ENCODE peak calls at places on chromosomes 12 and 14, in seven cellular contexts. U is PC-3, C is fibroblast of the aortic adventitia, I is SK-N-SH, M is lung, B is kidney epithelial cell, H is ovary. O is an unnamed sample.
A peak's percentile ranks its signal among the peaks of the same experiment; 100 is the strongest.

GRCh38 chr14:57747036-57747435 is 118.9 kb downstream of the SLC35F4 start:
- DNase-seq in M (peak; percentile 55), U (peak; percentile 72), C (peak; percentile 57), H (no peak), I (no peak), B (no peak), O (no peak)

GRCh38 chr14:73428354-73428824 is 30.0 kb downstream of the NUMB start:
- DNase-seq in M (peak; percentile 54), I (no peak), C (no peak), U (no peak), H (no peak), B (no peak), O (no peak)

GRCh38 chr12:47712171-47712570 is 6.3 kb upstream of the RPAP3 start:
- DNase-seq in B (no peak), I (no peak), M (no peak), H (no peak), U (no peak), C (no peak), O (no peak)

GRCh38 chr12:107271523-107271922 is 178.2 kb upstream of the CRY1 start:
- DNase-seq in I (no peak), B (no peak), M (no peak), H (no peak), U (no peak), C (no peak), O (no peak)

GRCh38 chr12:123859035-123859434 is 96.9 kb downstream of the DNAH10 start:
- DNase-seq in I (no peak), B (no peak), C (no peak), H (no peak), U (no peak), M (no peak), O (no peak)

GRCh38 chr14:24051789-24052655 is at the start of gene CARMIL3:
- DNase-seq in U (peak; percentile 57), C (peak; percentile 33), M (peak; percentile 78), H (peak; percentile 76), B (no peak), I (peak; percentile 97), O (peak; percentile 43)

GRCh38 chr12:105072888-105073488 is 11.3 kb downstream of the ALDH1L2 start:
- DNase-seq in I (no peak), U (no peak), H (no peak), B (no peak), C (no peak), M (no peak), O (no peak)

GRCh38 chr12:70449758-70450341 is 83.8 kb downstream of the KCNMB4 start:
- DNase-seq in H (no peak), I (no peak), U (no peak), C (no peak), M (no peak), B (no peak), O (no peak)

GRCh38 chr12:40405419-40405818 is 180.6 kb downstream of the LRRK2 start:
- DNase-seq in I (no peak), C (no peak), B (no peak), M (no peak), H (no peak), U (no peak), O (no peak)

GRCh38 chr12:124940143-124940392 is 25.6 kb upstream of the UBC start:
- DNase-seq in U (no peak), I (no peak), C (no peak), M (no peak), H (no peak), B (no peak), O (no peak)

GRCh38 chr12:124940393-124941169 is 26.1 kb upstream of the UBC start:
- DNase-seq in H (peak; percentile 87), M (peak; percentile 91), C (peak; percentile 87), I (peak; percentile 82), U (peak; percentile 97), B (no peak), O (peak; percentile 97)

GRCh38 chr12:124938066-124938465 is 23.6 kb upstream of the UBC start:
- DNase-seq in C (peak; percentile 19), M (no peak), H (no peak), U (peak; percentile 13), I (no peak), B (no peak), O (no peak)

GRCh38 chr12:124938606-124939427 is 24.4 kb upstream of the UBC start:
- DNase-seq in B (no peak), C (peak; percentile 92), H (peak; percentile 68), I (peak; percentile 61), U (peak; percentile 68), M (peak; percentile 54), O (peak; percentile 93)

DNA sequence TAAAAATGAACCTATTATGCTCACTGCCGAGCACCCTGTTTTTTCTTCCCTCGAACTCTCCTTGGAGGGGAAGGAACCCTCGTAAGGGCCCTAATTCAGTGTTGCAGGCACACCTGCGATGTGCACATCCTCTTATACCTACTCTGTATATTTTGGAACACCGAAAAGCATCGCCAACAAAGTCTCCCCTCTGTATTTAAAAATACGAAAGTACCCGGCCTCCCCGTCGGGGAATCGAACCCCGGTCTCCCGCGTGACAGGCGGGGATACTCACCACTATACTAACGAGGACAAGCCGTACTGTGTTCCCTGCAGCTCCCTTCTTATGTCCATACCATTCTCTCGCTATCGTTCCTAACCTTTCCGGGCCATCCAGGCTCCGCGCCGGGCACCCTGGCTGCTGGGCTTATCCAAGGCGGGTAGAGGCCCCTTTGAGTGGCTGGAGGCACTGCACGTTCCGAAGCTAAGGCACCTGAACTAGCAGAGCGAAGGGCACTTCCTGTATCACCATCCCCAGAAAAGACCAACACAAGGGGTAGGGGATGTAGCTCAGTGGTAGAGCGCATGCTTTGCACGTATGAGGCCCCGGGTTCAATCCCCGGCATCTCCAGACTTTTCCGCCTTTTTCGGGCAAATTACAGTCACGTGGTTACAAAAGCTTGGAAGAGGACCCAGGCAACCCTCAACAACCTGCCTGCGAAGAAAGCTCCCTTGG is 25.1 kb upstream of the UBC start:
- DNase-seq in I (peak; percentile 80), C (peak; percentile 99), B (no peak), H (peak; percentile 94), M (peak; percentile 88), U (peak; percentile 98), O (peak; percentile 98)
- TF ChIP-seq CTCF in I (no peak), C (no peak), B (no peak), H (no peak), M (no peak), U (peak; percentile 4), O (no peak)

GRCh38 chr14:51501746-51502145 is 150.0 kb upstream of the FRMD6 start:
- DNase-seq in M (no peak), U (no peak), H (no peak), B (no peak), I (no peak), C (no peak), O (no peak)
- H3K4me3 ChIP-seq in M (no peak overlapping the region), U (no peak overlapping the region), H (no peak overlapping the region), B (no peak overlapping the region), I (no peak overlapping the region), C (no peak overlapping the region), O (no peak overlapping the region)

DNA sequence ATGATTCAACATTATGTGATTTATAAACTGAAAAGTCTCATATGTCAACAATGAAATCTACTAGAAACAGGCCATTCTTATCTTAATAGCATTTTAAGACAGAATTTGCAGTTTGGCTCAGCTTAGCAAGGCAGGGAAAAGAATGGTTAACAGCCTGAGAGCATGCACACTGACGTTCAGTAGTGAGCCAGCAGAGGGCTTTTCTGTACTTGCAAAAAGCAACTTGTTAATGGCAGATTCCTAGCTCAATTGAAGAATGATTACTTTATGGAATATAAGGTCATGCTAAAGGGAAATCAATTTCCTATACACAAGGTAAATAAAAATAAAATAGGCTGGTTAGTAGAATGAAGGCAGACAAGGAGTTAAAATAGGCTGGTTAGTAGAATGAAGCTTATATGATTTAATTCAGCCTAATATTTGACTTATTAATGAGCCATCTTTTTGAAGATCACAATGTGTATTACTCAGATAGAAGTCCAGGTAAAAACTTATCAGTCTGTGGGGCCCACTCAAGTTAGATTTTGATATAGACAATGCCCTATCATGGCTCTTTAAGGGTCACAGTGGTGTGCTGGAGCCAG is 95.9 kb downstream of the OTOGL start:
- DNase-seq in U (peak; percentile 71), C (peak; percentile 87), H (no peak), I (peak; percentile 6), B (no peak), M (no peak), O (peak; percentile 83)
- TF ChIP-seq CTCF in U (peak; percentile 79), C (peak; percentile 86), H (no peak), I (peak; percentile 83), B (peak; percentile 77), M (peak; percentile 6), O (peak; percentile 84)

DNA sequence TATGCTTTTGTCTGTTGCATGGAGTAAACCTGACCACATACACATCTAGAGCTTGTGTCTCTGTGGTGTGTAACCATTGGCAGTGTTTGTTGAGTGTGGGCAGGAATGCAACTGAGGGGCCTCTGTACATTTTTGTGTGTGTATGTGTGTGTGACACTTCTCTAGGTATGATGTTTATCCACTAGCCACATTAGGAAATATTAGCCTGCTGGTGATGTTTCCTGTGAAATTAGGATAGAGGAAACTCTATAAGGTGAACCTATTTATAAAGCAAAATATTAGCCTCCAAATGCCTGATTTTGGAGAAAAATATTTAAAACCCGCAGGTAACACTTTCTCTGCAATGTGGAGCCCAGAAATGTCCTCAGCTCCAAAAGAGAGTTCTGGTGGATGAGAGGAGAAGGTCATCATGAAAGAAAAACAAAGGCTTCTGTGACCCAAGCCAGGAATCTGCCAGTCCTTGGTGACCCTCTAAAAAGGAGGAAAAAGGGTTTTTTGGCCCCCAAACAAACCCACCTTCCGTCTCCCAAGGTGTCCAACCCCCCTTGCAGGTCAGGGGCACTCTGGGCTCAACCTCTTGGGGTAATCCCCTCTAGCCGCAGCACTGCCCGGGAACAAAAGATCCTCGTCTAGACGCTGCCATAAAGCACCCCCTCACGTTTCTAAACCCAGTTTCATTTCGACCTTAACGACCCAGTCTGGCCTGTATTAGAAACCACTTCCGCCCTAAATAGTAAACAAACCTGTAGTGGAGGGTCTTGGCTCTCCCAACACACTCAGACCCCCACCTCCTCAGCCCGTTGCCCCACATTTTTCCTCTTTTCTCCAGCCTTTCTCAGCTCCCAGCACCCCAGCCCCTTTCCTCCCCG is 3.1 kb upstream of the HOTAIR start:
- DNase-seq in I (no peak), B (no peak), U (peak; percentile 14), M (no peak), C (no peak), H (no peak), O (peak; percentile 15)
- H3K4me3 ChIP-seq in I (no peak overlapping the region), B (no peak overlapping the region), U (peak overlapping the region; percentile 59), M (no peak overlapping the region), C (no peak overlapping the region), H (no peak overlapping the region), O (no peak overlapping the region)

DNA sequence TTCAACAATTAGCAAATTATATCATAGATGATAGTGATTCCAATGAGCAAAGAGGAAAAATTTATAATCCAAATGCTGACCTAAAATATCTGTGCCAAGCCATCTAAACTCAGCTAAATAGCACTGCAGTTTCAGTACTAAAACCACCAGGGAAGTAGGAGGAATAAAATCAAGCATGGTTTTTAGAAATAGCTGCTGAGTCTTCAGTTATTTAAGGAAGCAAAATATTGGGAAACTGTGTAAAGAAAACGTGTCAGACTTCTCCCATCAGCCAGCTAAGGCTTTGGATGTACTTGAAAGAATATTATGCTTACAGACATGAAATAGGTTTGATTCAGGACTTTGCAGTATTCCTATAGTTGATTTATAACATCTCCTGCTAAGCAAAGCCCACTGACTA is 24.7 kb downstream of the CLEC2D start:
- DNase-seq in M (no peak), U (no peak), I (no peak), H (no peak), B (no peak), C (no peak), O (no peak)
- TF ChIP-seq CTCF in M (no peak), U (no peak), I (no peak), H (no peak), B (no peak), C (no peak), O (no peak)

O was measured in foreskin fibroblast.